ENCODE peak calls at places on chromosomes 2 and 18, in five cellular contexts. One of them, this sample, is unnamed.

GRCh38 chr18:76844742-76845477 is 22.6 kb downstream of the ZNF236 start:
- DNase-seq in PC-9: no peak
- DNase-seq in psoas muscle: no peak
- DNase-seq in endothelial cell of umbilical vein: no peak
- DNase-seq in coronary artery: no peak
- DNase-seq in this sample: no peak

GRCh38 chr2:223416826-223417610 is 185.1 kb downstream of the SCG2 start:
- DNase-seq in PC-9: no peak
- DNase-seq in psoas muscle: no peak
- DNase-seq in endothelial cell of umbilical vein: no peak
- DNase-seq in coronary artery: no peak
- DNase-seq in this sample: no peak

GRCh38 chr2:219596954-219597551 is 604 bp upstream of the STK11IP start:
- DNase-seq in PC-9: no peak
- DNase-seq in psoas muscle: no peak
- DNase-seq in endothelial cell of umbilical vein: no peak
- DNase-seq in coronary artery: no peak
- DNase-seq in this sample: no peak

GRCh38 chr2:216371756-216372702 is at the start of gene MARCHF4:
- DNase-seq in PC-9: peak
- DNase-seq in psoas muscle: peak
- DNase-seq in endothelial cell of umbilical vein: peak
- DNase-seq in coronary artery: no peak
- DNase-seq in this sample: peak

GRCh38 chr2:20141056-20141762 is 83.7 kb downstream of the SDC1 start:
- DNase-seq in PC-9: peak
- DNase-seq in psoas muscle: peak
- DNase-seq in endothelial cell of umbilical vein: peak
- DNase-seq in coronary artery: peak
- DNase-seq in this sample: peak

GRCh38 chr2:70944291-70944690 is 8.6 kb downstream of the ATP6V1B1 start:
- DNase-seq in PC-9: no peak
- DNase-seq in psoas muscle: no peak
- DNase-seq in endothelial cell of umbilical vein: no peak
- DNase-seq in coronary artery: peak
- DNase-seq in this sample: no peak

GRCh38 chr2:38261569-38262513 is 115.2 kb downstream of the ATL2 start:
- DNase-seq in PC-9: no peak
- DNase-seq in psoas muscle: no peak
- DNase-seq in endothelial cell of umbilical vein: no peak
- DNase-seq in coronary artery: no peak
- DNase-seq in this sample: no peak

GRCh38 chr18:72376256-72376655 is 167.9 kb downstream of the CBLN2 start:
- DNase-seq in PC-9: no peak
- DNase-seq in psoas muscle: no peak
- DNase-seq in endothelial cell of umbilical vein: no peak
- DNase-seq in coronary artery: no peak
- DNase-seq in this sample: no peak

GRCh38 chr2:236768393-236769140 is 198.9 kb downstream of the ACKR3 start:
- DNase-seq in PC-9: no peak
- DNase-seq in psoas muscle: no peak
- DNase-seq in endothelial cell of umbilical vein: no peak
- DNase-seq in coronary artery: no peak
- DNase-seq in this sample: no peak

DNA sequence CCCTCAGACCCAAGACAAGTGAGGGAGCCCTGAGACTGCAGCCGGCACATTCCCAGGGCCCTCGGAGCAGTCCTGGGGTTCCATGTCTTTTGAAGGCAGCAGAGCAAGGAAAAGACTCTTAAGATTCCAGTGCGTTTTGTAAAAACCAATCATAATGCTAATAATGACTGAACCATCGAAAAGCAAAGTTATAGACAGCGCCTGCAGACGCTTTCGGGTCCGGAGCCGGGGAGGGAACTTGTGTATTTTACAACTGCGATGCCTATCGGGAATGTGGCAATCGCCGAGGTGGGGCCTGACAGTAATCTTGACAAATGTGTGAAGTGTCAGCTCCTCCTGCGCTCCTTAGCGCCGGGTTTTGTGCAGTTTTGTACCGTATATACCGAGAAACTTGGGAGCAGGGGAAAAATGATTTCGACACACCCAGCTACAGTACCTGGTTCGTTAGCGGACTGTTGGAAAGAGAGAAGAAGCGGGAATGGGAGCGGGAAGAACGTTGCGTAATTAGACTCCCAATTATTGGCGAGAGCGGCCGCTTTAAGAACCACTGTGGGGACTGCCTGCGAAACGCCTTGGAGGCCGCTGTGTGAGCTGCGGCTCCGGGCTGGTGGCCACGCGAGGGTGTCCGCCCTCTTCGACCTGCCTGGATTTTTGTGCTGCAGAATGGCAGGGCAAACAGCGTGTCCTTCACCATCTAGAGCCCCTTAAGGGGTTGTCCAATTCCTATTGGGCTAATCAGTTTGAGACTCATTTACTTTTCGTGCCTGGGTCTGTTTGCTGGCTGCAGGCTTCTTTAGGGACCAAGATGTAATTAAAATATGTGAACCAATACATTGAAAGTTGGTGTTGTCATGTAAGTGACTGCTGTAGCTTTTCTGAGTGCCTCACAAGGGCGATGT is 2.4 kb downstream of the EPAS1 start:
- DNase-seq in PC-9: peak
- DNase-seq in psoas muscle: peak
- DNase-seq in endothelial cell of umbilical vein: peak
- DNase-seq in coronary artery: peak
- DNase-seq in this sample: peak
- H3K4me3 ChIP-seq in PC-9: peak
- H3K4me3 ChIP-seq in psoas muscle: peak
- H3K4me3 ChIP-seq in endothelial cell of umbilical vein: peak
- H3K4me3 ChIP-seq in coronary artery: peak
- H3K4me3 ChIP-seq in this sample: peak

GRCh38 chr2:65096948-65097347 is 33.0 kb downstream of the RAB1A start:
- DNase-seq in PC-9: no peak
- DNase-seq in psoas muscle: no peak
- DNase-seq in endothelial cell of umbilical vein: peak
- DNase-seq in coronary artery: no peak
- DNase-seq in this sample: no peak
- TF ChIP-seq CTCF in PC-9: no peak
- TF ChIP-seq CTCF in psoas muscle: no peak
- TF ChIP-seq CTCF in endothelial cell of umbilical vein: no peak
- TF ChIP-seq CTCF in coronary artery: no peak
- TF ChIP-seq CTCF in this sample: no peak

GRCh38 chr18:75214766-75215515 is 4.3 kb downstream of the TSHZ1 start:
- DNase-seq in PC-9: no peak
- DNase-seq in psoas muscle: no peak
- DNase-seq in endothelial cell of umbilical vein: no peak
- DNase-seq in coronary artery: no peak
- DNase-seq in this sample: no peak

GRCh38 chr18:75212626-75213110 is 2.1 kb downstream of the TSHZ1 start:
- DNase-seq in PC-9: no peak
- DNase-seq in psoas muscle: no peak
- DNase-seq in endothelial cell of umbilical vein: peak
- DNase-seq in coronary artery: no peak
- DNase-seq in this sample: no peak

GRCh38 chr18:75215663-75216062 is 5.1 kb downstream of the TSHZ1 start:
- DNase-seq in PC-9: no peak
- DNase-seq in psoas muscle: no peak
- DNase-seq in endothelial cell of umbilical vein: no peak
- DNase-seq in coronary artery: no peak
- DNase-seq in this sample: no peak

GRCh38 chr18:75211721-75212625 is 1.4 kb downstream of the TSHZ1 start:
- DNase-seq in PC-9: peak
- DNase-seq in psoas muscle: peak
- DNase-seq in endothelial cell of umbilical vein: peak
- DNase-seq in coronary artery: no peak
- DNase-seq in this sample: peak

DNA sequence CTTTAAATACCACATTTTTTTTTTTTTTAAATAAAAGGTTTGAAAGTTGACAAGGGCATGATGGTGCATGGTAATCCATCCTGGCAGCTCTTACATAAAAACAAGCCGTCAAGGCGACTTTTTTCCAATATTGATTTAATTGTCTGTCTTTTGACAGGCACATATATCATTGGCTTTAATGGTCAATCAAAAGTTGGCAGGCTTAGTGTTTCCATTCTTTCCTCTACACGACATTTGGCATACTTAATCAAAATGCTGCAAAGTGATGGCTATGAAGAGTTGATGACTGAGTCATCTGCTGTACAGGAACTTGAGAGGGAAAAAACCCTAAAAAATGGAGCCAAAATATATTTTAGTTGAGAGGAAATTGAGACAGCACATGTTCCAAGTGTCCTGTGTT is 3.0 kb downstream of the TSHZ1 start:
- DNase-seq in PC-9: no peak
- DNase-seq in psoas muscle: no peak
- DNase-seq in endothelial cell of umbilical vein: peak
- DNase-seq in coronary artery: no peak
- DNase-seq in this sample: no peak
- H3K4me3 ChIP-seq in PC-9: no peak
- H3K4me3 ChIP-seq in psoas muscle: peak
- H3K4me3 ChIP-seq in endothelial cell of umbilical vein: peak
- H3K4me3 ChIP-seq in coronary artery: peak
- H3K4me3 ChIP-seq in this sample: no peak

DNA sequence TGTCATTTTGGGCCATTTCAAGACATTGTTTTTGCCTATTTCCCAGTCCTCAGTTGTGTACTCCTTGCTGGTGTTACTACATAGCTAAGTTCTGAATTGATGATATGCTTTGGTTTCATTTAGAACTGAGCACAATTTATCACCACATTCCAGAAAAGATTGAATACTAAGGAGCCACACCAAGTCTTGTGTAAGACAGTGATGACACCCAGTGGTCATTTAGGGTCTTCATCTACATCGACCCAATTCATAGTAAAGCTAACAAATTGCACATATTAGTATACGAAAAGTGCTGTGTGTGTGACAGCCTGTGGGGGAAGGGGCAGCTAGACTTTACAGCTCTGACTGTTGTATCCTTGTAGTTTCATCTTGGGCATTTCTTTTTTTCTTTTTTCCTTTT is 10.9 kb upstream of the DLX2 start:
- DNase-seq in PC-9: no peak
- DNase-seq in psoas muscle: no peak
- DNase-seq in endothelial cell of umbilical vein: peak
- DNase-seq in coronary artery: no peak
- DNase-seq in this sample: no peak
- TF ChIP-seq CTCF in PC-9: peak
- TF ChIP-seq CTCF in psoas muscle: peak
- TF ChIP-seq CTCF in endothelial cell of umbilical vein: no peak
- TF ChIP-seq CTCF in coronary artery: no peak
- TF ChIP-seq CTCF in this sample: no peak

GRCh38 chr2:127829845-127830246 is 18.9 kb upstream of the WDR33 start:
- DNase-seq in PC-9: no peak
- DNase-seq in psoas muscle: no peak
- DNase-seq in endothelial cell of umbilical vein: no peak
- DNase-seq in coronary artery: no peak
- DNase-seq in this sample: peak
- H3K4me3 ChIP-seq in PC-9: no peak
- H3K4me3 ChIP-seq in psoas muscle: no peak
- H3K4me3 ChIP-seq in endothelial cell of umbilical vein: no peak
- H3K4me3 ChIP-seq in coronary artery: no peak
- H3K4me3 ChIP-seq in this sample: no peak

GRCh38 chr2:85706063-85706462 is 11.9 kb downstream of the GNLY start:
- DNase-seq in PC-9: no peak
- DNase-seq in psoas muscle: no peak
- DNase-seq in endothelial cell of umbilical vein: no peak
- DNase-seq in coronary artery: no peak
- DNase-seq in this sample: no peak
- TF ChIP-seq CTCF in PC-9: no peak
- TF ChIP-seq CTCF in psoas muscle: no peak
- TF ChIP-seq CTCF in endothelial cell of umbilical vein: no peak
- TF ChIP-seq CTCF in coronary artery: no peak
- TF ChIP-seq CTCF in this sample: no peak

GRCh38 chr18:2853926-2854664 is 7.3 kb downstream of the EMILIN2 start:
- DNase-seq in PC-9: no peak
- DNase-seq in psoas muscle: no peak
- DNase-seq in endothelial cell of umbilical vein: no peak
- DNase-seq in coronary artery: no peak
- DNase-seq in this sample: no peak
- H3K4me3 ChIP-seq in PC-9: no peak
- H3K4me3 ChIP-seq in psoas muscle: no peak
- H3K4me3 ChIP-seq in endothelial cell of umbilical vein: no peak
- H3K4me3 ChIP-seq in coronary artery: no peak
- H3K4me3 ChIP-seq in this sample: no peak

GRCh38 chr18:21194871-21195771 is 46.9 kb upstream of the GREB1L start:
- DNase-seq in PC-9: no peak
- DNase-seq in psoas muscle: no peak
- DNase-seq in endothelial cell of umbilical vein: peak
- DNase-seq in coronary artery: no peak
- DNase-seq in this sample: no peak
- TF ChIP-seq CTCF in PC-9: peak
- TF ChIP-seq CTCF in psoas muscle: peak
- TF ChIP-seq CTCF in endothelial cell of umbilical vein: peak
- TF ChIP-seq CTCF in coronary artery: peak
- TF ChIP-seq CTCF in this sample: peak

GRCh38 chr2:241321911-241322310 is 6.2 kb downstream of the SEPTIN2 start:
- DNase-seq in PC-9: no peak
- DNase-seq in psoas muscle: no peak
- DNase-seq in endothelial cell of umbilical vein: peak
- DNase-seq in coronary artery: no peak
- DNase-seq in this sample: no peak
- H3K4me3 ChIP-seq in PC-9: no peak
- H3K4me3 ChIP-seq in psoas muscle: peak
- H3K4me3 ChIP-seq in endothelial cell of umbilical vein: peak
- H3K4me3 ChIP-seq in coronary artery: no peak
- H3K4me3 ChIP-seq in this sample: no peak

DNA sequence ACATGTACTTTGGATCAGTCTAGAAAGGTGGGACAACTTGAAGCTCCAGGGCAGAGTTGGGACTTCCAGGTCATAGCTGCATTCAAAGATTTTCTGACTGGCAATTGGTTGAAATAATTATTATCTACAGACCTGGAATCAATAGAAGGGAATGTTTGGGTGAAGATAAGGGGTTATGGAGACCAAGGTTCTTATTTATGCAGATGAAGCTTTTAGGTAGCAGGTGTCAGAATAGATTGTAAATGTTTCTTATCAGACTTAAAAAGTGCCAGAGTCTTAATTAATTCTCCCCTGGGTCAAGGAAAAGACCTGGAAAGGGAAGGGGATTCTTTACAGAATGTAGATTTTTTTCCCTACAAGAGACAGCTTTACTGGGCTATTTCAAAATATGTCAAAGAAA is 19.9 kb downstream of the RPIA start:
- DNase-seq in PC-9: no peak
- DNase-seq in psoas muscle: no peak
- DNase-seq in endothelial cell of umbilical vein: no peak
- DNase-seq in coronary artery: no peak
- DNase-seq in this sample: no peak
- TF ChIP-seq CTCF in PC-9: no peak
- TF ChIP-seq CTCF in psoas muscle: no peak
- TF ChIP-seq CTCF in endothelial cell of umbilical vein: no peak
- TF ChIP-seq CTCF in coronary artery: no peak
- TF ChIP-seq CTCF in this sample: no peak